ENCODE peak calls at places on chromosomes 11 and 22, in six cellular contexts. L is psoas muscle, U is GM23248, K is A673, F is Peyer's patch, M is mesenchymal stem cell. S is an unnamed sample.
A peak's percentile ranks its signal among the peaks of the same experiment; 100 is the strongest.

GRCh38 chr11:47991266-47991830 is 11.0 kb downstream of the PTPRJ start:
- DNase-seq in F (no peak), K (no peak), U (no peak), M (peak; percentile 62), L (peak; percentile 28), S (no peak)

GRCh38 chr11:111795333-111795985 is 29.3 kb upstream of the PPP2R1B start:
- DNase-seq in U (peak; percentile 93), K (no peak), F (no peak), M (no peak), L (no peak), S (no peak)

GRCh38 chr11:2562181-2562581 is 117.4 kb downstream of the KCNQ1 start:
- DNase-seq in K (no peak), L (peak; percentile 11), U (no peak), M (no peak), F (peak; percentile 36), S (no peak)

GRCh38 chr22:36507518-36508010 is 724 bp upstream of the FOXRED2 start:
- DNase-seq in L (no peak), M (no peak), U (no peak), K (no peak), F (no peak), S (no peak)

GRCh38 chr22:39299829-39300178 is 19.6 kb downstream of the RPL3 start:
- DNase-seq in M (peak; percentile 56), F (no peak), L (no peak), U (no peak), K (no peak), S (no peak)

GRCh38 chr11:44475114-44475686 is 90.3 kb upstream of the CD82 start:
- DNase-seq in L (no peak), K (no peak), F (no peak), U (no peak), M (no peak), S (no peak)

GRCh38 chr11:70338594-70338993 is 59.7 kb upstream of the CTTN start:
- DNase-seq in M (no peak), K (no peak), L (no peak), U (no peak), F (no peak), S (no peak)

GRCh38 chr11:72585762-72586590 is 88.2 kb downstream of the PDE2A start:
- DNase-seq in U (peak; percentile 66), F (peak; percentile 87), K (peak; percentile 77), L (no peak), M (peak; percentile 52), S (peak; percentile 41)

GRCh38 chr11:46977940-46978595 is 41.5 kb downstream of the CSTPP1 start:
- DNase-seq in K (no peak), M (peak; percentile 61), L (no peak), U (peak; percentile 12), F (no peak), S (no peak)

GRCh38 chr11:26916805-26917204 is 77.1 kb upstream of the FIBIN start:
- DNase-seq in U (no peak), L (no peak), F (no peak), K (no peak), M (no peak), S (no peak)

GRCh38 chr11:77020751-77021150 is 13.4 kb upstream of the B3GNT6 start:
- DNase-seq in K (no peak), L (no peak), F (no peak), U (no peak), M (peak; percentile 36), S (no peak)

GRCh38 chr22:35921777-35922176 is 106.8 kb downstream of the RBFOX2 start:
- DNase-seq in L (peak; percentile 30), F (peak; percentile 74), M (peak; percentile 96), K (peak; percentile 93), U (peak; percentile 95), S (no peak)

GRCh38 chr22:44411226-44412135 is 86.6 kb downstream of the RTL6 start:
- DNase-seq in U (no peak), L (no peak), M (no peak), F (no peak), K (no peak), S (no peak)

GRCh38 chr11:44286268-44286880 is 23.6 kb downstream of the ALX4 start:
- DNase-seq in M (peak; percentile 43), L (peak; percentile 32), F (peak; percentile 67), K (peak; percentile 91), U (peak; percentile 66), S (no peak)

GRCh38 chr22:28952857-28953256 is 69.5 kb downstream of the ZNRF3 start:
- DNase-seq in U (peak; percentile 40), F (no peak), L (no peak), K (peak; percentile 34), M (no peak), S (no peak)

GRCh38 chr11:34929794-34930763 is 13.7 kb downstream of the PDHX start:
- DNase-seq in F (peak; percentile 57), M (no peak), U (no peak), L (no peak), K (no peak), S (no peak)

GRCh38 chr22:47591016-47591415 is 828.6 kb downstream of the TBC1D22A start:
- DNase-seq in M (no peak), K (no peak), U (no peak), L (no peak), F (peak; percentile 10), S (no peak)

DNA sequence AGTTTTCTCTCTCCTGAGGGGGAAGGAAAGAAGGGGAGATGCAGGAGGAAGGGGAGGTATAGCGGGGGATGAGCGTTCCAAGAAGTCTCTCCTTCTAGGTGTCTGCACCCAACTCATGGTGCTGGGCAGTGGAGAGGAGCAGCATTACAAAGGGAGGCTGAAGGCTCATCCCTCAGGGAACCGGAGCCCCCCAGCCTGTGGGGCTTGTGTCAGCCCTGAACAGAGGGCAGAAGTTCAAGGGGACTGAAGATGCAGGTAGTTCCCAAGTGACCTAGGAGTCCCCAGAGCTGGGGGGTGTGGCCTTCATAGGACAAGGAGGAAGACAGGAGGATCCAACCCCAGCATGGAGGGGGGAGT is 1.8 kb downstream of the C11orf68 start:
- DNase-seq in U (no peak), L (no peak), M (no peak), F (no peak), K (no peak), S (no peak)
- H3K4me1 ChIP-seq in U (peaks cover 64% of the 10 kb centered on the region), L (peaks cover 51% of the 10 kb centered on the region), M (peaks cover 63% of the 10 kb centered on the region), F (peaks cover 23% of the 10 kb centered on the region), K (peaks cover 35% of the 10 kb centered on the region), S (peaks cover 32% of the 10 kb centered on the region)

GRCh38 chr22:23243006-23243573 is 62.8 kb downstream of the BCR start:
- DNase-seq in F (no peak), U (no peak), L (no peak), K (peak; percentile 93), M (no peak), S (peak; percentile 53)
- H3K4me1 ChIP-seq in F (no peaks in the 10 kb centered on the region), U (peaks cover 19% of the 10 kb centered on the region), L (no peaks in the 10 kb centered on the region), K (peaks cover 27% of the 10 kb centered on the region), M (peaks cover 32% of the 10 kb centered on the region), S (peaks cover 35% of the 10 kb centered on the region)

DNA sequence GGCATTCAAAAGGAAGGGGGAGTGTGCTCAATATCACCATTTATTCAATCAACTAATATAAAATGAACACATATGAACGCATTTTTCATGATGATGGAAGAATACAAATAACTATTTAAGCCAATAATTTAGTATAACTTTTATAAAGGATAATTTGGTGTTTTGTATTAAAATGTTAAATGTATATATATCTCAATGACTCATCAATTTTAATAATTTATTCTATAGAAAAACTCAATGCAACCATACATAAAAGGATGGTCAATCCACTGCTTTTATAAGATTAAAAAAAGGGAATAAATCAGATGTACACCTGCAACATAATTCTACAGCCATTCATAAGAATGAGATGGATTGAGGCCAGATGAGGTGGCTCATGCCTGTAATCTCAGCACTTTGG is 50.6 kb downstream of the PICALM start:
- DNase-seq in M (no peak), U (no peak), K (no peak), F (no peak), L (no peak), S (no peak)
- H3K4me1 ChIP-seq in M (no peaks in the 10 kb centered on the region), U (peaks cover 6% of the 10 kb centered on the region), K (peaks cover 11% of the 10 kb centered on the region), F (no peaks in the 10 kb centered on the region), L (peaks cover 5% of the 10 kb centered on the region), S (no peaks in the 10 kb centered on the region)

GRCh38 chr22:42905702-42906183 is 48.7 kb upstream of the ARFGAP3 start:
- DNase-seq in U (no peak), L (peak; percentile 46), M (no peak), F (no peak), K (no peak), S (no peak)
- H3K4me1 ChIP-seq in U (peaks cover 13% of the 10 kb centered on the region), L (peaks cover 81% of the 10 kb centered on the region), M (peaks cover 26% of the 10 kb centered on the region), F (no peaks in the 10 kb centered on the region), K (peaks cover 5% of the 10 kb centered on the region), S (no peaks in the 10 kb centered on the region)

GRCh38 chr11:64249563-64250405 is 1.5 kb upstream of the PLCB3 start:
- DNase-seq in L (no peak), U (no peak), K (no peak), M (no peak), F (no peak), S (no peak)
- H3K4me1 ChIP-seq in L (peaks cover 36% of the 10 kb centered on the region), U (peaks cover 11% of the 10 kb centered on the region), K (peaks cover 27% of the 10 kb centered on the region), M (peaks cover 44% of the 10 kb centered on the region), F (peaks cover 31% of the 10 kb centered on the region), S (peaks cover 44% of the 10 kb centered on the region)

GRCh38 chr22:46098525-46099475 is 51.5 kb upstream of the PPARA start:
- DNase-seq in K (no peak), M (no peak), F (no peak), U (no peak), L (no peak), S (no peak)
- H3K4me1 ChIP-seq in K (no peaks in the 10 kb centered on the region), M (peaks cover 45% of the 10 kb centered on the region), F (no peaks in the 10 kb centered on the region), U (peaks cover 29% of the 10 kb centered on the region), L (peaks cover 70% of the 10 kb centered on the region), S (no peaks in the 10 kb centered on the region)

DNA sequence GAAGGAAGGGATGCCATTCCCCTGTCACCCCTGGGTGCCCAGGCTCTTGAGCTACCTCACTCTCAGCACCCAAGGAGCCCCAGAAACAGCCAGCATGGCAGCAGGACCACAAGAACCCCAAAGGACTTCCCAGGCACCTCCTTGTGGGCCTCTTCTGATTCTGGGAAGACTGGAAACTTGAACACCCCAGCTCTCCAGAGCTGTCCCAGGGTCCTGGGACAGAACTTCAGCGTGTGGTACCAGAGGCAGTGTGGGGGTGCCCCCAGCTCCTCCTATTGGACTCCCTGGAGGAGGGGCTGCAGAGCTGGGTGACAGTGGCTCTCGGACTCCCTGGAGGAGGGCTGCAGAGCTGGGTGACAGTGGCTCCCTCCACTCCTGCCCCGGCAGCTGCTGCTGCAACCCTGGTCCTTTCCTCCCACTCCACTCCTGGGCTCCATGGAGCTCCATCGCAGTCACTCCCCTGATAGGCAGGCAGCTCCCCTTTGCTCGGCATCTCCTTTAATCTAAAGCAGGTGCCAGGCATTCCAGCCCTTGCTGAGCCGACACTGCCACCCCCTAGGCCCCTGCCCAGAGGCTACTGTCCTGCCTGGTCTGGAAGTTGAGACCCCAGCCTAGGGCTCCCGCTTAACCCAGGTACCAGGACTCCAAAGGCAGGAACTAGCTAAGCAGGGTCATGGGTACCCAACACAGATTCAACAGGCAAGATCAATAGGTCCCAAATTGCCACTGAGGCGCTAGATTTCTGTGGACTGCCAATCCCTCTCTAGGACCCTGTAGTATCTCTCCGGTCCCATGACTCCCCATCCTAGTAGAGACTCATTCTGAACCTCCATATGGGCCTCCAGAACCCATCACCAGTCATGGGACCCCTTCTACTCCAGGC is 2.7 kb downstream of the BCL9L start:
- DNase-seq in L (no peak), F (no peak), U (peak; percentile 45), M (peak; percentile 14), K (no peak), S (no peak)
- H3K4me1 ChIP-seq in L (peaks cover 59% of the 10 kb centered on the region), F (peaks cover 29% of the 10 kb centered on the region), U (peaks cover 44% of the 10 kb centered on the region), M (peaks cover 58% of the 10 kb centered on the region), K (peaks cover 73% of the 10 kb centered on the region), S (peaks cover 66% of the 10 kb centered on the region)

GRCh38 chr11:110196884-110197420 is 99.5 kb downstream of the RDX start:
- DNase-seq in U (no peak), M (no peak), F (no peak), L (no peak), K (no peak), S (no peak)
- H3K4me1 ChIP-seq in U (peaks cover 50% of the 10 kb centered on the region), M (peaks cover 24% of the 10 kb centered on the region), F (no peaks in the 10 kb centered on the region), L (no peaks in the 10 kb centered on the region), K (peaks cover 51% of the 10 kb centered on the region), S (peaks cover 2% of the 10 kb centered on the region)

S was measured in effector memory CD4-positive, alpha-beta T cell.